ENCODE peak calls at places on chromosome X, in six cellular contexts. One of them, this sample, is unnamed. For H3K4me1 and H3K27me3, the result is how much of the 10 kb centered on the place peaks cover.

GRCh38 chrX:39595977-39596376 is 501.8 kb downstream of the BCOR start:
- DNase-seq in K562: no peak
- DNase-seq in HCT116: no peak
- DNase-seq in upper lobe of right lung: no peak
- DNase-seq in uterus: no peak
- DNase-seq in fibroblast of lung: no peak
- DNase-seq in this sample: no peak

GRCh38 chrX:12446342-12447075 is 308.2 kb downstream of the FRMPD4 start:
- DNase-seq in fibroblast of lung: peak
- DNase-seq in K562: no peak
- DNase-seq in uterus: no peak
- DNase-seq in HCT116: no peak
- DNase-seq in upper lobe of right lung: no peak
- DNase-seq in this sample: no peak

GRCh38 chrX:19990225-19990518 is 689 bp downstream of the BCLAF3 start:
- DNase-seq in uterus: no peak
- DNase-seq in upper lobe of right lung: no peak
- DNase-seq in K562: no peak
- DNase-seq in fibroblast of lung: no peak
- DNase-seq in HCT116: no peak
- DNase-seq in this sample: no peak

GRCh38 chrX:105328773-105329172 is 108.3 kb upstream of the TEX13A start:
- DNase-seq in fibroblast of lung: peak
- DNase-seq in upper lobe of right lung: no peak
- DNase-seq in K562: no peak
- DNase-seq in uterus: no peak
- DNase-seq in HCT116: no peak
- DNase-seq in this sample: no peak

GRCh38 chrX:9611436-9612145 is 146.7 kb downstream of the TBL1X start:
- DNase-seq in HCT116: no peak
- DNase-seq in upper lobe of right lung: no peak
- DNase-seq in fibroblast of lung: no peak
- DNase-seq in K562: no peak
- DNase-seq in uterus: no peak
- DNase-seq in this sample: no peak

GRCh38 chrX:121245763-121246162 is 198.4 kb downstream of the GLUD2 start:
- DNase-seq in K562: no peak
- DNase-seq in uterus: no peak
- DNase-seq in upper lobe of right lung: no peak
- DNase-seq in fibroblast of lung: no peak
- DNase-seq in HCT116: no peak
- DNase-seq in this sample: no peak

GRCh38 chrX:112760697-112761096 is 79.9 kb downstream of the AMOT start:
- DNase-seq in HCT116: no peak
- DNase-seq in upper lobe of right lung: no peak
- DNase-seq in uterus: no peak
- DNase-seq in K562: no peak
- DNase-seq in fibroblast of lung: peak
- DNase-seq in this sample: no peak

GRCh38 chrX:107542500-107542899 is 85.8 kb upstream of the PRPS1 start:
- DNase-seq in uterus: no peak
- DNase-seq in HCT116: peak
- DNase-seq in upper lobe of right lung: no peak
- DNase-seq in fibroblast of lung: peak
- DNase-seq in K562: no peak
- DNase-seq in this sample: no peak

GRCh38 chrX:12309040-12309732 is 170.9 kb downstream of the FRMPD4 start:
- DNase-seq in HCT116: no peak
- DNase-seq in fibroblast of lung: no peak
- DNase-seq in uterus: no peak
- DNase-seq in upper lobe of right lung: no peak
- DNase-seq in K562: no peak
- DNase-seq in this sample: no peak

GRCh38 chrX:21658746-21659145 is 616 bp upstream of the KLHL34 start:
- DNase-seq in upper lobe of right lung: no peak
- DNase-seq in uterus: no peak
- DNase-seq in K562: no peak
- DNase-seq in HCT116: no peak
- DNase-seq in fibroblast of lung: no peak
- DNase-seq in this sample: no peak

GRCh38 chrX:66760648-66761047 is 121.8 kb upstream of the EDA2R start:
- DNase-seq in fibroblast of lung: no peak
- DNase-seq in upper lobe of right lung: no peak
- DNase-seq in uterus: no peak
- DNase-seq in K562: no peak
- DNase-seq in HCT116: no peak
- DNase-seq in this sample: no peak

GRCh38 chrX:123155327-123155726 is 28.8 kb upstream of the GRIA3 start:
- DNase-seq in HCT116: no peak
- DNase-seq in K562: no peak
- DNase-seq in fibroblast of lung: no peak
- DNase-seq in uterus: no peak
- DNase-seq in upper lobe of right lung: no peak
- DNase-seq in this sample: no peak

GRCh38 chrX:47162927-47163583 is 18.0 kb downstream of the RBM10 start:
- DNase-seq in fibroblast of lung: no peak
- DNase-seq in upper lobe of right lung: no peak
- DNase-seq in K562: no peak
- DNase-seq in uterus: no peak
- DNase-seq in HCT116: no peak
- DNase-seq in this sample: no peak

GRCh38 chrX:140918398-140919043 is 83.9 kb upstream of the SPANXB1 start:
- DNase-seq in HCT116: peak
- DNase-seq in fibroblast of lung: peak
- DNase-seq in upper lobe of right lung: no peak
- DNase-seq in uterus: no peak
- DNase-seq in K562: peak
- DNase-seq in this sample: peak

GRCh38 chrX:30309139-30309571 is at the start of gene NR0B1:
- DNase-seq in fibroblast of lung: no peak
- DNase-seq in upper lobe of right lung: no peak
- DNase-seq in HCT116: no peak
- DNase-seq in K562: no peak
- DNase-seq in uterus: no peak
- DNase-seq in this sample: peak

GRCh38 chrX:106931831-106932491 is 11.8 kb downstream of the CLDN2 start:
- DNase-seq in upper lobe of right lung: no peak
- DNase-seq in uterus: no peak
- DNase-seq in HCT116: no peak
- DNase-seq in K562: no peak
- DNase-seq in fibroblast of lung: no peak
- DNase-seq in this sample: no peak

GRCh38 chrX:112840382-112841113 is at the start of gene AMOT:
- DNase-seq in fibroblast of lung: peak
- DNase-seq in K562: peak
- DNase-seq in upper lobe of right lung: peak
- DNase-seq in HCT116: peak
- DNase-seq in uterus: peak
- DNase-seq in this sample: peak

GRCh38 chrX:68599256-68600152 is 48.0 kb upstream of the STARD8 start:
- DNase-seq in upper lobe of right lung: no peak
- DNase-seq in HCT116: no peak
- DNase-seq in K562: peak
- DNase-seq in fibroblast of lung: peak
- DNase-seq in uterus: no peak
- DNase-seq in this sample: no peak

GRCh38 chrX:53287493-53288138 is 6.2 kb upstream of the IQSEC2 start:
- DNase-seq in fibroblast of lung: peak
- DNase-seq in HCT116: peak
- DNase-seq in uterus: peak
- DNase-seq in K562: no peak
- DNase-seq in upper lobe of right lung: no peak
- DNase-seq in this sample: peak

GRCh38 chrX:95764972-95765451 is 919.6 kb upstream of the DIAPH2 start:
- DNase-seq in HCT116: no peak
- DNase-seq in upper lobe of right lung: no peak
- DNase-seq in K562: no peak
- DNase-seq in fibroblast of lung: peak
- DNase-seq in uterus: no peak
- DNase-seq in this sample: peak

GRCh38 chrX:39144965-39145364 is 343.7 kb downstream of the MID1IP1 start:
- DNase-seq in uterus: no peak
- DNase-seq in K562: no peak
- DNase-seq in fibroblast of lung: no peak
- DNase-seq in HCT116: no peak
- DNase-seq in upper lobe of right lung: no peak
- DNase-seq in this sample: no peak

GRCh38 chrX:93874554-93874953 is 200.5 kb downstream of the FAM133A start:
- DNase-seq in uterus: no peak
- DNase-seq in HCT116: no peak
- DNase-seq in fibroblast of lung: no peak
- DNase-seq in K562: peak
- DNase-seq in upper lobe of right lung: no peak
- DNase-seq in this sample: no peak

GRCh38 chrX:13215729-13216128 is 104.1 kb downstream of the ATXN3L start:
- DNase-seq in K562: no peak
- DNase-seq in uterus: no peak
- DNase-seq in fibroblast of lung: peak
- DNase-seq in upper lobe of right lung: no peak
- DNase-seq in HCT116: no peak
- DNase-seq in this sample: no peak

GRCh38 chrX:129663171-129663570 is 8.4 kb upstream of the APLN start:
- DNase-seq in upper lobe of right lung: no peak
- DNase-seq in fibroblast of lung: no peak
- DNase-seq in uterus: no peak
- DNase-seq in HCT116: no peak
- DNase-seq in K562: no peak
- DNase-seq in this sample: no peak

GRCh38 chrX:111006119-111006518 is 89.9 kb upstream of the PAK3 start:
- DNase-seq in K562: no peak
- DNase-seq in upper lobe of right lung: no peak
- DNase-seq in HCT116: no peak
- DNase-seq in fibroblast of lung: no peak
- DNase-seq in uterus: no peak
- DNase-seq in this sample: no peak

GRCh38 chrX:148976571-148976970 is 476.2 kb downstream of the AFF2 start:
- DNase-seq in HCT116: no peak
- DNase-seq in K562: no peak
- DNase-seq in fibroblast of lung: no peak
- DNase-seq in uterus: no peak
- DNase-seq in upper lobe of right lung: no peak
- DNase-seq in this sample: no peak

GRCh38 chrX:57900961-57901360 is 9.3 kb downstream of the ZXDA start:
- DNase-seq in upper lobe of right lung: no peak
- DNase-seq in uterus: no peak
- DNase-seq in fibroblast of lung: peak
- DNase-seq in HCT116: no peak
- DNase-seq in K562: no peak
- DNase-seq in this sample: peak

GRCh38 chrX:68872171-68872570 is 43.4 kb downstream of the EFNB1 start:
- DNase-seq in fibroblast of lung: no peak
- DNase-seq in upper lobe of right lung: no peak
- DNase-seq in HCT116: no peak
- DNase-seq in K562: no peak
- DNase-seq in uterus: no peak
- DNase-seq in this sample: no peak

GRCh38 chrX:63275127-63275526 is 76.0 kb downstream of the SPIN4 start:
- DNase-seq in K562: peak
- DNase-seq in HCT116: peak
- DNase-seq in upper lobe of right lung: no peak
- DNase-seq in fibroblast of lung: no peak
- DNase-seq in uterus: no peak
- DNase-seq in this sample: peak

GRCh38 chrX:68699960-68700746 is 52.7 kb downstream of the STARD8 start:
- DNase-seq in uterus: no peak
- DNase-seq in fibroblast of lung: no peak
- DNase-seq in upper lobe of right lung: no peak
- DNase-seq in HCT116: no peak
- DNase-seq in K562: no peak
- DNase-seq in this sample: no peak

GRCh38 chrX:42484233-42484632 is 293.7 kb downstream of the PPP1R2C start:
- DNase-seq in upper lobe of right lung: no peak
- DNase-seq in uterus: no peak
- DNase-seq in fibroblast of lung: no peak
- DNase-seq in K562: no peak
- DNase-seq in HCT116: no peak
- DNase-seq in this sample: no peak

DNA sequence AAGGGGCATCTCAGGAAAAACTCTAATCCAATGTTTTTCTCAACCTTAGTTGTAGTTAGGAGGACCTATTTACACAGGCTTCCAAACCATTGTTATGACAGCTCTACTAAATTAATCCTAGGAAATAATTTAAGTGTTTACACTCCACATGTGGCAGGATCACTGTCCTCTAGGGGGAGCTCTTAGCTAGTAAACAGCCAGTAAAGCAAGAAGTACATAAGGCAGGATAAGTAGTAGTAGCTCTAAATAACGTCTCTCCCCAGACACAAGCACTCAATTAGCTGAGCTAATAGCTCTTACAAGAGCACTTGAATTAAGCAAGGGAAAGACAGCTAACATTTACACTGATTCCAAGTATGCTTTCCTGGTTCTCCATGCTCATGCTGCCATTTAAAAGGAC is 37.3 kb downstream of the NUDT11 start:
- DNase-seq in K562: no peak
- DNase-seq in fibroblast of lung: peak
- DNase-seq in uterus: no peak
- DNase-seq in HCT116: peak
- DNase-seq in upper lobe of right lung: no peak
- DNase-seq in this sample: no peak
- TF ChIP-seq CTCF in K562: peak
- TF ChIP-seq CTCF in fibroblast of lung: peak
- TF ChIP-seq CTCF in uterus: no peak
- TF ChIP-seq CTCF in HCT116: peak
- TF ChIP-seq CTCF in upper lobe of right lung: peak
- TF ChIP-seq CTCF in this sample: peak

GRCh38 chrX:79169484-79169883 is 25.0 kb downstream of the GPR174 start:
- DNase-seq in uterus: no peak
- DNase-seq in fibroblast of lung: no peak
- DNase-seq in HCT116: no peak
- DNase-seq in upper lobe of right lung: no peak
- DNase-seq in K562: no peak
- DNase-seq in this sample: no peak
- H3K4me1 ChIP-seq in uterus: under half
- H3K4me1 ChIP-seq in fibroblast of lung: under half
- H3K4me1 ChIP-seq in HCT116: under half
- H3K4me1 ChIP-seq in upper lobe of right lung: under half
- H3K4me1 ChIP-seq in K562: under half
- H3K4me1 ChIP-seq in this sample: under half

DNA sequence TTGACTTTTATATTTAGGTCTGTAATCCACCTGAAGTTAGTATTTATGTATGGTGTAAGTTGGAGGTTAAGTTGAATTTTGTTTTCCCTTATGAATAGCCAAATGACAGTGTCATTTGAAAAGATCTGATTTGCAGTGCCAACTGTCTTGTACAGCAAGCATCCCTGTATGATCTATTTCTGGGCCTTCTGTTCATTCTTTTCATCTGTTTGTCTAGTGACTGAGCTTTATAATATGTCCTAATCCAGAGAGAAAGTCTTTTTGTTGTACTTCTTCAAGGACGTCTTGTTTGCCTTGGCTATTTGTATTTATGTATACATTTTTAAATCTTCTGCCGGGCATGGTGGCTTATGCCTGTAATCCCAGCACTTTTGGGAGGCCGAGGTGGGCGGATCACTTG is 39.6 kb downstream of the CDKL5 start:
- DNase-seq in HCT116: no peak
- DNase-seq in fibroblast of lung: no peak
- DNase-seq in K562: no peak
- DNase-seq in uterus: no peak
- DNase-seq in upper lobe of right lung: no peak
- DNase-seq in this sample: no peak
- H3K27me3 ChIP-seq in HCT116: under half
- H3K27me3 ChIP-seq in fibroblast of lung: under half
- H3K27me3 ChIP-seq in K562: under half
- H3K27me3 ChIP-seq in uterus: under half
- H3K27me3 ChIP-seq in upper lobe of right lung: under half
- H3K27me3 ChIP-seq in this sample: under half

GRCh38 chrX:104085919-104086318 is 9.9 kb upstream of the TMSB15C start:
- DNase-seq in uterus: no peak
- DNase-seq in HCT116: no peak
- DNase-seq in upper lobe of right lung: no peak
- DNase-seq in fibroblast of lung: no peak
- DNase-seq in K562: no peak
- DNase-seq in this sample: no peak
- TF ChIP-seq CTCF in uterus: no peak
- TF ChIP-seq CTCF in HCT116: no peak
- TF ChIP-seq CTCF in upper lobe of right lung: no peak
- TF ChIP-seq CTCF in fibroblast of lung: no peak
- TF ChIP-seq CTCF in K562: no peak
- TF ChIP-seq CTCF in this sample: no peak